ENCODE peak calls at places on chromosome 10, in four cellular contexts. A is A549, U is HL-60, P is GM23338. G is an unnamed sample.

GRCh38 chr10:97542169-97543024 is 30.2 kb upstream of the ANKRD2 start:
- DNase-seq in A (peak; percentile 75), U (peak; percentile 7), P (no peak), G (peak; percentile 82)

GRCh38 chr10:30320248-30320647 is 28.8 kb downstream of the MTPAP start:
- DNase-seq in A (no peak), U (no peak), P (no peak), G (no peak)

GRCh38 chr10:110919349-110919931 is at the start of gene SHOC2:
- DNase-seq in A (no peak), U (no peak), P (peak; percentile 100), G (no peak)

GRCh38 chr10:31152421-31153133 is 120.9 kb upstream of the ZNF438 start:
- DNase-seq in A (no peak), U (no peak), P (no peak), G (no peak)

GRCh38 chr10:129568562-129569344 is 101.7 kb downstream of the MGMT start:
- DNase-seq in A (no peak), U (no peak), P (no peak), G (no peak)

GRCh38 chr10:80590585-80591125 is 53.0 kb downstream of the SH2D4B start:
- DNase-seq in A (no peak), U (no peak), P (no peak), G (no peak)

GRCh38 chr10:89600041-89600440 is 45.0 kb downstream of the PANK1 start:
- DNase-seq in A (no peak), U (no peak), P (no peak), G (no peak)

GRCh38 chr10:30583778-30584415 is 45.7 kb downstream of the LYZL2 start:
- DNase-seq in A (peak; percentile 89), U (no peak), P (no peak), G (no peak)

GRCh38 chr10:60141916-60142559 is 235.7 kb upstream of the CCDC6 start:
- DNase-seq in A (no peak), U (no peak), P (peak; percentile 28), G (no peak)

GRCh38 chr10:92111336-92111939 is 179.4 kb downstream of the CPEB3 start:
- DNase-seq in A (no peak), U (no peak), P (no peak), G (no peak)

GRCh38 chr10:97336942-97337719 is 2.6 kb upstream of the FRAT2 start:
- DNase-seq in A (no peak), U (no peak), P (peak; percentile 79), G (no peak)

GRCh38 chr10:57964371-57964770 is 303.3 kb downstream of the IPMK start:
- DNase-seq in A (peak; percentile 33), U (no peak), P (no peak), G (no peak)

GRCh38 chr10:95964786-95965185 is 57.0 kb downstream of the CC2D2B start:
- DNase-seq in A (no peak), U (no peak), P (no peak), G (no peak)

GRCh38 chr10:22560391-22561239 is 153.8 kb downstream of the PIP4K2A start:
- DNase-seq in A (no peak), U (no peak), P (no peak), G (no peak)

GRCh38 chr10:11504566-11505285 is 106.7 kb downstream of the USP6NL start:
- DNase-seq in A (no peak), U (no peak), P (no peak), G (no peak)

GRCh38 chr10:35413985-35414861 is 77.9 kb downstream of the CCNY start:
- DNase-seq in A (no peak), U (no peak), P (no peak), G (no peak)

GRCh38 chr10:48805848-48806247 is 121.2 kb downstream of the WDFY4 start:
- DNase-seq in A (no peak), U (no peak), P (no peak), G (no peak)

GRCh38 chr10:92590623-92591549 is 2.0 kb upstream of the KIF11 start:
- DNase-seq in A (peak; percentile 77), U (peak; percentile 82), P (peak; percentile 72), G (no peak)

GRCh38 chr10:93495654-93496321 is 624 bp upstream of the CEP55 start:
- DNase-seq in A (peak; percentile 46), U (peak; percentile 34), P (peak; percentile 17), G (no peak)

GRCh38 chr10:36023939-36024338 is 381.8 kb upstream of the FZD8 start:
- DNase-seq in A (peak; percentile 69), U (no peak), P (peak; percentile 7), G (no peak)

GRCh38 chr10:95350212-95350829 is 59.5 kb upstream of the PDLIM1 start:
- DNase-seq in A (no peak), U (no peak), P (no peak), G (no peak)

GRCh38 chr10:123997486-123998196 is 95.8 kb downstream of the CHST15 start:
- DNase-seq in A (peak; percentile 55), U (peak; percentile 77), P (no peak), G (no peak)

GRCh38 chr10:34666008-34666700 is 148.9 kb downstream of the PARD3 start:
- DNase-seq in A (peak; percentile 93), U (peak; percentile 33), P (peak; percentile 65), G (peak; percentile 76)

GRCh38 chr10:30709700-30710358 is 80.3 kb upstream of the LYZL2 start:
- DNase-seq in A (no peak), U (no peak), P (no peak), G (no peak)

GRCh38 chr10:13904053-13904452 is 317.3 kb downstream of the PRPF18 start:
- DNase-seq in A (no peak), U (no peak), P (peak; percentile 38), G (no peak)

GRCh38 chr10:112092529-112092928 is 91.0 kb downstream of the GPAM start:
- DNase-seq in A (no peak), U (no peak), P (no peak), G (no peak)

GRCh38 chr10:112184379-112184778 is 814 bp upstream of the GPAM start:
- DNase-seq in A (no peak), U (no peak), P (peak; percentile 1), G (no peak)

GRCh38 chr10:86693721-86694369 is 25.5 kb downstream of the LDB3 start:
- DNase-seq in A (peak; percentile 28), U (peak; percentile 18), P (peak; percentile 87), G (no peak)

GRCh38 chr10:76327441-76327840 is 896.0 kb downstream of the LRMDA start:
- DNase-seq in A (no peak), U (no peak), P (no peak), G (no peak)

GRCh38 chr10:76319666-76320065 is 888.2 kb downstream of the LRMDA start:
- DNase-seq in A (no peak), U (no peak), P (no peak), G (no peak)

GRCh38 chr10:76328348-76328747 is 896.9 kb downstream of the LRMDA start:
- DNase-seq in A (no peak), U (no peak), P (no peak), G (no peak)

GRCh38 chr10:76329891-76330575 is 898.6 kb downstream of the LRMDA start:
- DNase-seq in A (no peak), U (no peak), P (no peak), G (no peak)

GRCh38 chr10:76324283-76324682 is 892.9 kb downstream of the LRMDA start:
- DNase-seq in A (no peak), U (no peak), P (no peak), G (no peak)
- TF ChIP-seq REST in A (no peak), U (no peak), P (no peak), G (no peak)

GRCh38 chr10:73743327-73743904 is 756 bp upstream of the SEC24C start:
- DNase-seq in A (no peak), U (no peak), P (no peak), G (no peak)
- TF ChIP-seq REST in A (no peak), U (no peak), P (no peak), G (no peak)

DNA sequence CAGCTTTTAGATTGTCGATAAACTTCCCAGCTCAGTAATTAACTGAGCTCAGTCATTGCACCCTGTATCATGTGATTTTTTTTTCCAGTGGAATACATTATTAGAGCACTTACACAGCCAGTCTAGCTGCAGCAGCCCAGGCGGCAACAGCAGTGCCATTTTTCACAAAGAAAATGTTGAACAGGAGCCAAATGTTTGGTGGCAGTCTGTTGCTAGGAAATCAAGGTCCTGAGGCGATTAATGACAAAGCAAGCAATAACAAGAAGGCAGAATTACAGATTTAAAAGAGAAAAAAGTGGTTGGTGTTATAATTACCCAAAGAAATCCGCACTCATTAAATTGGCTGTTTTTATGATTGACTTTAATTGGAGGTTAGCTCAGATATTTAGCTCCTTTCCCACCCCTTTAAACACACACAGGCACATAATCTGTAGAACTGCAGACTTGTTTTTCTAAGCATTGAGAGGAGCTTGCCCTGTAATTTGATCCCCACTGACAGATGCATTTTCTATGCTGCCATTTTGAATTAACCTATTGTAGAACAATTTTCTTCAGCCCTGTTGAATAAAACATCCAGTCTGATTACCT is 267.4 kb downstream of the ADK start:
- DNase-seq in A (no peak), U (no peak), P (peak; percentile 53), G (no peak)
- TF ChIP-seq REST in A (no peak), U (no peak), P (no peak), G (no peak)

GRCh38 chr10:102457591-102458150 is 6.3 kb upstream of the C10orf95 start:
- DNase-seq in A (no peak), U (no peak), P (no peak), G (no peak)

GRCh38 chr10:102451105-102451969 is at the start of gene C10orf95:
- DNase-seq in A (no peak), U (peak; percentile 19), P (peak; percentile 52), G (no peak)

GRCh38 chr10:102453502-102453901 is 2.2 kb upstream of the C10orf95 start:
- DNase-seq in A (no peak), U (no peak), P (no peak), G (no peak)

GRCh38 chr10:102452672-102453340 is 1.5 kb upstream of the C10orf95 start:
- DNase-seq in A (peak; percentile 47), U (peak; percentile 74), P (no peak), G (peak; percentile 61)

DNA sequence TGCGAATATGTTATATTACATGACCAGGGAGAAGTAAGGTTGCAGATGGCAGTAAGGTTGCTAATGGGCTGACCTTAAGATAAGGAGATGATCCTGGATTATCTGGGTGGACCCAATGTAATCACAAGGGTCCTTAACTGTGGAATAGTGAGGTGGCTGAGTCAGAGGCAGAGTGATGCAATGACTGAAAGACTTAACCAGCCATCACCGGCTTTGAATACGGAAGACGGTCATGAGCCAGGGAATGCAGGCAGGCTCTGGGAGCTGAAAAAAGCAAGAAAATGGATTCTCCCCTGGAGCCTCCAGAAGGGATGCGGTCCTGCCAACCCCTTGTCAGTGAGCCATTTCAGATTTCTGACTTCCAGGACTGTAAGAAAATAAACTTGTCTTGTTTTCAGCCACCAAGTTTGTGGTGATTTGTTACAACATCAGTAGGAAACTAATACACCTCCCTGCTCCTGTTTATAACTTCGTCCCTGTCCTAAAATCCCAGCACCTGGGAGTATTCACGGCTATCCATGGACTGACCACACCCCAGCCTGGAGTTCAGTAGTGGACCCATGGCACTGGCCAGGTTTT is 4.6 kb upstream of the C10orf95 start:
- DNase-seq in A (peak; percentile 63), U (peak; percentile 19), P (peak; percentile 55), G (no peak)
- TF ChIP-seq REST in A (no peak), U (no peak), P (no peak), G (no peak)

DNA sequence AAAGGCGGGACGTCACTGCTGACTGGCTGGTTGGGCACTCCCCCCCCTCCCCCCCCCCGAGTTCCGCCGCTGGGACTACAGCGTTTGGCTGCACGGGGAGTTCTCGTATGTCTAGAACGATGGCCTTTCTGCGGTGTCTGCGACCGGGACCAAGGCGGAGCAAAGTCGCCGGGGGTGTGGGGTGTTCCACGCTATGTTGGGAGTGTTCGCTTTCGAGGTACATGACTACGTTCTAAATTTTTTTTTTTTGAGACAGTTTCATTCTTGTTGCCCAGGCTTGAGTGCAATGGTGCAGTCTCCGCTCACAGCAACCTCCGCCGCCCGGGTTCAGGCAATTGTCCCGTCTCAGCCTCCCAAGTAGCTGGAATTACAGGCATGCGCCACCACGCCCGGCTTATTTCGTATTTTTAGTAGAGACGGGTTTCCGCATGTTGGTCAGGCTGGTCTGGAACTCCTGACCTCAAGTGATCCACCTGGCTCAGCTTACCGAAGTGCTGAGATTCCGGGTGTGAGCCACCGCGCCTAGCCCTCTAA is 573 bp upstream of the IDI1 start:
- DNase-seq in A (no peak), U (no peak), P (peak; percentile 47), G (no peak)
- TF ChIP-seq REST in A (no peak), U (no peak), P (no peak), G (no peak)

G was measured in Panc1.